ENCODE peak calls at places on chromosomes 3 and 15, in seven cellular contexts. One of them, this sample, is unnamed.

GRCh38 chr15:73965094-73965729 is 26.9 kb downstream of the STOML1 start:
- DNase-seq in GM12878: no peak
- DNase-seq in HepG2: no peak
- DNase-seq in H1: no peak
- DNase-seq in GM12891: no peak
- DNase-seq in K562: no peak
- DNase-seq in SK-N-SH: no peak
- DNase-seq in this sample: no peak

GRCh38 chr15:70098461-70099166 is 897 bp upstream of the TLE3 start:
- DNase-seq in H1: no peak
- DNase-seq in GM12891: no peak
- DNase-seq in GM12878: no peak
- DNase-seq in HepG2: peak
- DNase-seq in SK-N-SH: peak
- DNase-seq in K562: no peak
- DNase-seq in this sample: no peak

GRCh38 chr3:47440131-47440530 is 35.6 kb downstream of the SCAP start:
- DNase-seq in SK-N-SH: no peak
- DNase-seq in GM12891: no peak
- DNase-seq in K562: no peak
- DNase-seq in GM12878: no peak
- DNase-seq in H1: no peak
- DNase-seq in HepG2: peak
- DNase-seq in this sample: no peak

GRCh38 chr3:50204804-50205718 is at the start of gene SLC38A3:
- DNase-seq in H1: no peak
- DNase-seq in GM12891: no peak
- DNase-seq in GM12878: no peak
- DNase-seq in K562: peak
- DNase-seq in HepG2: no peak
- DNase-seq in SK-N-SH: peak
- DNase-seq in this sample: no peak

GRCh38 chr3:73409405-73409804 is 215.3 kb downstream of the PDZRN3 start:
- DNase-seq in K562: no peak
- DNase-seq in SK-N-SH: no peak
- DNase-seq in HepG2: no peak
- DNase-seq in GM12891: no peak
- DNase-seq in H1: no peak
- DNase-seq in GM12878: no peak
- DNase-seq in this sample: no peak

GRCh38 chr3:151709847-151710246 is 23.9 kb upstream of the AADACL2 start:
- DNase-seq in HepG2: no peak
- DNase-seq in GM12891: no peak
- DNase-seq in GM12878: no peak
- DNase-seq in SK-N-SH: no peak
- DNase-seq in H1: no peak
- DNase-seq in K562: no peak
- DNase-seq in this sample: no peak

GRCh38 chr3:5212625-5213573 is 25.4 kb downstream of the EDEM1 start:
- DNase-seq in GM12878: no peak
- DNase-seq in SK-N-SH: no peak
- DNase-seq in K562: no peak
- DNase-seq in H1: no peak
- DNase-seq in HepG2: no peak
- DNase-seq in GM12891: no peak
- DNase-seq in this sample: no peak

GRCh38 chr15:70236306-70237103 is 138.8 kb upstream of the TLE3 start:
- DNase-seq in H1: no peak
- DNase-seq in SK-N-SH: no peak
- DNase-seq in K562: no peak
- DNase-seq in GM12878: no peak
- DNase-seq in GM12891: no peak
- DNase-seq in HepG2: no peak
- DNase-seq in this sample: no peak

GRCh38 chr3:144241381-144241780 is 269.8 kb downstream of the DIPK2A start:
- DNase-seq in GM12878: no peak
- DNase-seq in H1: no peak
- DNase-seq in GM12891: no peak
- DNase-seq in K562: no peak
- DNase-seq in SK-N-SH: no peak
- DNase-seq in HepG2: no peak
- DNase-seq in this sample: no peak

GRCh38 chr15:79206940-79207339 is 75.6 kb upstream of the ANKRD34C start:
- DNase-seq in GM12878: no peak
- DNase-seq in HepG2: no peak
- DNase-seq in K562: no peak
- DNase-seq in SK-N-SH: no peak
- DNase-seq in GM12891: no peak
- DNase-seq in H1: no peak
- DNase-seq in this sample: no peak

GRCh38 chr3:132629928-132630327 is 29.7 kb downstream of the ACAD11 start:
- DNase-seq in GM12878: no peak
- DNase-seq in K562: no peak
- DNase-seq in HepG2: no peak
- DNase-seq in SK-N-SH: no peak
- DNase-seq in GM12891: no peak
- DNase-seq in H1: no peak
- DNase-seq in this sample: no peak

GRCh38 chr3:39250116-39250747 is 29.6 kb downstream of the CX3CR1 start:
- DNase-seq in H1: no peak
- DNase-seq in K562: no peak
- DNase-seq in GM12891: no peak
- DNase-seq in GM12878: no peak
- DNase-seq in HepG2: no peak
- DNase-seq in SK-N-SH: no peak
- DNase-seq in this sample: no peak

GRCh38 chr15:91271565-91272153 is 171.6 kb downstream of the SV2B start:
- DNase-seq in HepG2: peak
- DNase-seq in GM12878: peak
- DNase-seq in H1: no peak
- DNase-seq in SK-N-SH: peak
- DNase-seq in GM12891: peak
- DNase-seq in K562: peak
- DNase-seq in this sample: no peak

GRCh38 chr3:113557374-113557773 is 25.0 kb downstream of the SIDT1 start:
- DNase-seq in H1: no peak
- DNase-seq in K562: no peak
- DNase-seq in HepG2: peak
- DNase-seq in GM12891: no peak
- DNase-seq in GM12878: no peak
- DNase-seq in SK-N-SH: no peak
- DNase-seq in this sample: no peak

GRCh38 chr15:29319823-29320222 is 50.2 kb upstream of the NSMCE3 start:
- DNase-seq in HepG2: no peak
- DNase-seq in K562: no peak
- DNase-seq in GM12891: no peak
- DNase-seq in H1: no peak
- DNase-seq in GM12878: no peak
- DNase-seq in SK-N-SH: no peak
- DNase-seq in this sample: no peak

DNA sequence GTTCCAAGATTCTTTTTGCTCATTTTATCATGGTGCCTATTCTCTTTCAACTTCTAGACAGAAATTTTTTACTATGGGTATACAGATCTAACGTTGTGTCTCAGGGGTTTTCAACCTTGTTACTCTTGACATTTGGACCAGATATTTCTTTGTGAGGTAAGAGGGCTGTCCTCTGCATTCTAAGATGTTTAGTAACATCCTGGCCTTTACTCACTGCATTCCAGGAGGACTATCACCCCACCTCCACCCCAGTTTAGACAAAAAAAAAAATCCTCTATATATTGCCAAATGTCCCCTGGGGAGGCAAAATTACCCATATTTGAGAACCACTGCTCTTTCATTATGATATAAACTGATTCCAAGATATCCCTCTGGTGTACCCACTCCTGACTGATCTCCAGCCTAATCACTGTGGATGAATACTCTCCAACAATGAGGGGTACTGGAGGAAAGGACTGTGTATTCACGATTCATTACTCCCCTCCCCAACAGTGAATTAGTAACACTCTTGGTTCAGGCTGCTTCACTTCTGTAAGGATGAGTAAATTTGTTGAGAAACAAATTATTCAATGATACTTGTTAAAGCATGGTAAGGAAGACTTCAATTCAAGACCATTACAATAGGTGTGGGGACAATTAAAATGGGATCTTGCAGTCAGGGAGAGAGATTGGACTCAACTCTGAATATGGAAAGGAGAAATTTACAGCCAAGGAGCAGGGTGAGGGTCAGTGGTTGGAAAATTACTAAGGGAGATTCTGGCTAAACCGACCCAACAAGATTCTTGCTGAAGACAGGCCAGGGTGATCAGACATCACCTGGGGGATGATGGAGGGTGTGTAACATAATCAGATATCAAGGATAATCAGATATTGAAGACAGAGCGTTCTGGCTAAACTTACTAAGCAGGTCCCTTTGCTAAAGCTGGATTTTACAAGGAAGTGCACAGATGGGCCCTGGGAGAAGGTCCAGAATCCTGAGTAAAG is 123.8 kb upstream of the DAZL start:
- DNase-seq in H1: no peak
- DNase-seq in HepG2: no peak
- DNase-seq in GM12878: no peak
- DNase-seq in K562: no peak
- DNase-seq in GM12891: no peak
- DNase-seq in SK-N-SH: no peak
- DNase-seq in this sample: no peak
- TF ChIP-seq TAF1 in H1: no peak
- TF ChIP-seq TAF1 in HepG2: no peak
- TF ChIP-seq TAF1 in GM12878: no peak
- TF ChIP-seq TAF1 in K562: no peak
- TF ChIP-seq TAF1 in GM12891: no peak
- TF ChIP-seq TAF1 in SK-N-SH: no peak
- TF ChIP-seq TAF1 in this sample: no peak

DNA sequence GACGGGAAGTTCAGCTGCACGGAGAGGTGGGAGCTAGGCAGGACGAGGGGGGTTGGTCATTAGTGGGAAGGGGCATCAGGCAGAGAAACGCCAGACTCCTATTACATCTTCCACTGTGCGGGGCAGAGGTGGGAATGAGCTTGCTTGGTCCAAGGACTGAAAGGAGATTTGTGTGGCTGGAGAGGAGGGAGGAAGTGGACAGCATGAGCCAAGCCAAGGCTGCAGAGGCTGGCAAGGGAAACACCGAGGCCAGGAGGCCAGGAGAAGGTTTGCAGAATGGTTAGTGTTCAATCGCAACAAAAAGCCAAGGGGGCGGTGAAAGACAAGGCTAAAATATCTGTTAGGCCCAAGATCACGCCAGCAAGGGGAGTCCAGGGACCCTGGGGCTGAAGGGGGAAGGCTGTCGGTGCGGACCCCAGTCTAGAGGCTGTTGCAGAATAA is 75.9 kb downstream of the CPN2 start:
- DNase-seq in GM12878: no peak
- DNase-seq in H1: no peak
- DNase-seq in SK-N-SH: no peak
- DNase-seq in HepG2: no peak
- DNase-seq in K562: no peak
- DNase-seq in GM12891: no peak
- DNase-seq in this sample: no peak
- TF ChIP-seq TAF1 in GM12878: no peak
- TF ChIP-seq TAF1 in H1: no peak
- TF ChIP-seq TAF1 in SK-N-SH: no peak
- TF ChIP-seq TAF1 in HepG2: no peak
- TF ChIP-seq TAF1 in K562: no peak
- TF ChIP-seq TAF1 in GM12891: no peak
- TF ChIP-seq TAF1 in this sample: no peak

GRCh38 chr3:116777181-116777840 is 67.7 kb downstream of the TUSC7 start:
- DNase-seq in H1: no peak
- DNase-seq in GM12891: no peak
- DNase-seq in K562: no peak
- DNase-seq in GM12878: no peak
- DNase-seq in SK-N-SH: no peak
- DNase-seq in HepG2: no peak
- DNase-seq in this sample: no peak
- TF ChIP-seq TAF1 in H1: no peak
- TF ChIP-seq TAF1 in GM12891: no peak
- TF ChIP-seq TAF1 in K562: no peak
- TF ChIP-seq TAF1 in GM12878: no peak
- TF ChIP-seq TAF1 in SK-N-SH: no peak
- TF ChIP-seq TAF1 in HepG2: no peak
- TF ChIP-seq TAF1 in this sample: no peak

DNA sequence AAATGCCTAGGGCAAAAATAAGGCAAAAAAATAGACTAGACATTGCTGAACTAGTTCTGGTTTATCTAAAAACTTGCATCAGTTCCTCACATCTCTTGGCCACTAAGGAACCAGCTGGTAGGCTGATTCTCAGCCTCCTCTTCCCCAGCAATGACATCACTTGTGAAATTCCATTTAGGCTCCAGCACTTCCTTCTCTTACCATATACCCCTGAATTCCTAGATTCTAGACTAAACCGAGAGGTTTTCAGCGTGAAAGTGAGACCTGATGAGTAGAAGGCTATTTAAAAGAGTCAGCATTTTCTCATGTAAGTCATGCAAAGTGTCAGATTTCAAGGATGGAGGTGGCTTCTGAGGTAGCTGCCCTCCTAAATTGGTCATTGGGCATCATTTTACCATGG is 247.1 kb upstream of the CDIN1 start:
- DNase-seq in HepG2: no peak
- DNase-seq in K562: no peak
- DNase-seq in H1: no peak
- DNase-seq in GM12878: no peak
- DNase-seq in SK-N-SH: no peak
- DNase-seq in GM12891: no peak
- DNase-seq in this sample: no peak
- TF ChIP-seq TAF1 in HepG2: no peak
- TF ChIP-seq TAF1 in K562: no peak
- TF ChIP-seq TAF1 in H1: no peak
- TF ChIP-seq TAF1 in GM12878: no peak
- TF ChIP-seq TAF1 in SK-N-SH: no peak
- TF ChIP-seq TAF1 in GM12891: no peak
- TF ChIP-seq TAF1 in this sample: no peak

This sample was measured in GM12892.